ENCODE peak calls at places on chromosome 13, in six cellular contexts. F, E, S, P, R and V are unnamed samples.

GRCh38 chr13:111512707-111513106 is 192.3 kb downstream of the TEX29 start:
- DNase-seq in P (no peak), R (no peak), F (peak; percentile 14), E (no peak), S (no peak), V (no peak)

GRCh38 chr13:40779796-40780285 is 8.9 kb upstream of the MRPS31 start:
- DNase-seq in E (no peak), S (peak; percentile 91), P (no peak), R (no peak), F (no peak), V (no peak)

GRCh38 chr13:74187564-74187963 is 53.4 kb upstream of the KLF12 start:
- DNase-seq in R (no peak), S (peak; percentile 11), E (no peak), P (peak; percentile 42), F (no peak), V (peak; percentile 27)

GRCh38 chr13:37870489-37870845 is 895 bp upstream of the TRPC4 start:
- DNase-seq in R (no peak), S (no peak), P (no peak), F (no peak), E (no peak), V (no peak)

GRCh38 chr13:92312823-92313222 is 913.8 kb upstream of the GPC6 start:
- DNase-seq in F (no peak), S (no peak), P (no peak), R (no peak), E (no peak), V (no peak)

GRCh38 chr13:52411629-52412028 is 5.7 kb upstream of the THSD1 start:
- DNase-seq in P (peak; percentile 81), S (no peak), R (no peak), F (no peak), E (no peak), V (peak; percentile 14)

GRCh38 chr13:52034616-52035226 is 10.2 kb downstream of the UTP14C start:
- DNase-seq in S (no peak), R (no peak), P (peak; percentile 20), E (no peak), F (no peak), V (peak; percentile 3)

GRCh38 chr13:111326981-111327642 is 6.7 kb downstream of the TEX29 start:
- DNase-seq in S (no peak), R (no peak), F (peak; percentile 20), P (no peak), E (no peak), V (no peak)

GRCh38 chr13:51585696-51586095 is 1.4 kb downstream of the WDFY2 start:
- DNase-seq in E (no peak), S (no peak), F (no peak), P (peak; percentile 62), R (no peak), V (peak; percentile 70)

GRCh38 chr13:31972453-31972852 is 59.1 kb upstream of the FRY start:
- DNase-seq in S (no peak), R (no peak), P (no peak), E (no peak), F (no peak), V (no peak)

GRCh38 chr13:43348397-43348796 is 325.0 kb downstream of the DNAJC15 start:
- DNase-seq in P (peak; percentile 62), R (no peak), F (no peak), E (no peak), S (peak; percentile 53), V (no peak)

GRCh38 chr13:52785721-52786120 is 46.1 kb upstream of the CNMD start:
- DNase-seq in E (no peak), R (no peak), S (peak; percentile 53), F (no peak), P (no peak), V (no peak)

GRCh38 chr13:63517376-63517775 is 2101.7 kb upstream of the PCDH20 start:
- DNase-seq in S (no peak), R (no peak), P (peak; percentile 82), F (no peak), E (no peak), V (no peak)

GRCh38 chr13:23695711-23696512 is 125.7 kb downstream of the TNFRSF19 start:
- DNase-seq in S (no peak), F (peak; percentile 59), R (no peak), P (no peak), E (no peak), V (no peak)

GRCh38 chr13:21014666-21015170 is 46.7 kb downstream of the LATS2 start:
- DNase-seq in F (no peak), P (peak; percentile 91), E (no peak), R (no peak), S (no peak), V (peak; percentile 87)

GRCh38 chr13:48908381-48909087 is 67.2 kb upstream of the FNDC3A start:
- DNase-seq in F (no peak), S (no peak), P (peak; percentile 37), E (no peak), R (no peak), V (no peak)

GRCh38 chr13:109790951-109791605 is 4.7 kb upstream of the IRS2 start:
- DNase-seq in E (no peak), R (no peak), F (peak; percentile 40), S (peak; percentile 35), P (peak; percentile 41), V (peak; percentile 57)

GRCh38 chr13:46341112-46341711 is 45.8 kb downstream of the RUBCNL start:
- DNase-seq in E (no peak), R (no peak), F (no peak), P (peak; percentile 50), S (peak; percentile 21), V (peak; percentile 69)

GRCh38 chr13:111972261-111972780 is 94.6 kb upstream of the SOX1 start:
- DNase-seq in F (peak; percentile 42), E (no peak), P (no peak), S (no peak), R (no peak), V (no peak)

GRCh38 chr13:24184265-24184841 is 23.8 kb downstream of the SPATA13 start:
- DNase-seq in E (no peak), S (no peak), P (no peak), R (no peak), F (no peak), V (no peak)

GRCh38 chr13:59477011-59477410 is 686.7 kb downstream of the DIAPH3 start:
- DNase-seq in S (peak; percentile 10), F (no peak), E (no peak), P (no peak), R (no peak), V (no peak)

GRCh38 chr13:110371550-110372465 is 64.7 kb downstream of the COL4A2 start:
- DNase-seq in P (peak; percentile 50), R (no peak), E (no peak), F (no peak), S (peak; percentile 35), V (peak; percentile 42)

GRCh38 chr13:39490136-39490535 is 112.9 kb downstream of the LHFPL6 start:
- DNase-seq in R (no peak), P (no peak), S (peak; percentile 68), F (peak; percentile 34), E (peak; percentile 52), V (no peak)

GRCh38 chr13:39485314-39485700 is 117.7 kb downstream of the LHFPL6 start:
- DNase-seq in F (no peak), S (no peak), P (peak; percentile 33), E (no peak), R (no peak), V (no peak)

GRCh38 chr13:39483326-39483725 is 119.7 kb downstream of the LHFPL6 start:
- DNase-seq in P (peak; percentile 18), E (no peak), R (no peak), F (no peak), S (peak; percentile 25), V (peak; percentile 3)

GRCh38 chr13:39481493-39481892 is 121.5 kb downstream of the LHFPL6 start:
- DNase-seq in F (no peak), P (no peak), S (no peak), R (no peak), E (no peak), V (no peak)

GRCh38 chr13:39484506-39485313 is 118.3 kb downstream of the LHFPL6 start:
- DNase-seq in F (no peak), E (no peak), S (no peak), R (no peak), P (peak; percentile 77), V (peak; percentile 56)
- H2BK120ac ChIP-seq in F (no peak overlapping the region), E (no peak overlapping the region), S (no peak overlapping the region), R (peak overlapping the region; percentile 33), P (peak overlapping the region; percentile 41), V (no peak overlapping the region)

GRCh38 chr13:101307181-101307701 is 109.1 kb downstream of the NALCN start:
- DNase-seq in P (peak; percentile 90), E (no peak), F (no peak), R (no peak), S (peak; percentile 46), V (peak; percentile 82)
- H4K91ac ChIP-seq in P (peak overlapping the region; percentile 81), E (no peak overlapping the region), F (no peak overlapping the region), R (no peak overlapping the region), S (no peak overlapping the region), V (no peak overlapping the region)

GRCh38 chr13:27393101-27393500 is 31.3 kb upstream of the GTF3A start:
- DNase-seq in R (no peak), F (no peak), P (no peak), S (no peak), E (no peak), V (no peak)

GRCh38 chr13:27389891-27390290 is 34.5 kb upstream of the GTF3A start:
- DNase-seq in S (no peak), R (no peak), E (no peak), P (no peak), F (no peak), V (no peak)

GRCh38 chr13:27396252-27396846 is 28.1 kb upstream of the GTF3A start:
- DNase-seq in P (no peak), S (no peak), E (no peak), R (no peak), F (no peak), V (no peak)

GRCh38 chr13:27395007-27395510 is 29.4 kb upstream of the GTF3A start:
- DNase-seq in R (no peak), E (no peak), F (no peak), S (no peak), P (no peak), V (no peak)
- H3K18ac ChIP-seq in R (no peak overlapping the region), E (no peak overlapping the region), F (no peak overlapping the region), S (no peak overlapping the region), P (no peak overlapping the region), V (no peak overlapping the region)

DNA sequence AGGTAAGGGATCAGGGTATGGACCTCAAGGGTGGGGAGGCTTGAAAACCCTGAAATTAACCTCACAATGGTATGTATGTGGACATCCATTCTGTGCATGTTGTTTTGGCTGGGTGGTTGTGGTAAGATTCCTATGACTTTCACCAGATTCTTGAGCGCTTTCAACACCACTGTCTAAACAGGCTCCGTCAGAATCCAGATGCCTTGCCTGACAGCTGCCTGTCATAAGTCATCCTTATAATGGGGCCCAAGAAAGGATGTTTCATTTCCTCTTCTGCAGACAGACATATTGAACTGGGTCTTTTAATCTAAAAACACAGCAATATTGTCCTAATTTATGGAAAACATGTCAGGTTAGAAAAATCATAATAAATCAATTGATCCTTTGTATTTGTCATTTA is 41.3 kb downstream of the ALOX5AP start:
- DNase-seq in F (no peak), S (peak; percentile 91), E (no peak), P (no peak), R (no peak), V (no peak)
- H2BK120ac ChIP-seq in F (no peak overlapping the region), S (no peak overlapping the region), E (no peak overlapping the region), P (no peak overlapping the region), R (no peak overlapping the region), V (no peak overlapping the region)

GRCh38 chr13:29887030-29887557 is 36.7 kb upstream of the UBL3 start:
- DNase-seq in R (no peak), S (no peak), P (peak; percentile 19), E (no peak), F (no peak), V (no peak)
- H4K91ac ChIP-seq in R (peak overlapping the region; percentile 16), S (no peak overlapping the region), P (no peak overlapping the region), E (no peak overlapping the region), F (no peak overlapping the region), V (no peak overlapping the region)